ENCODE peak calls at places on chromosome 21, in ten cellular contexts. V, I, L, M, A, H, R, K, Y and C are unnamed samples.

GRCh38 chr21:38342734-38343133 is 85.9 kb downstream of the KCNJ15 start:
- DNase-seq in V (no peak), I (no peak), L (no peak), M (no peak), A (no peak), H (no peak), R (peak), K (no peak), Y (no peak), C (no peak)

GRCh38 chr21:29656504-29657227 is 283.1 kb downstream of the GRIK1 start:
- DNase-seq in V (peak), I (no peak), L (no peak), M (peak), A (no peak), H (peak), R (no peak), K (no peak), Y (no peak), C (no peak)

GRCh38 chr21:15514073-15514946 is 215.5 kb upstream of the USP25 start:
- DNase-seq in V (no peak), I (no peak), L (no peak), M (no peak), A (no peak), H (no peak), R (no peak), K (peak), Y (no peak), C (no peak)

GRCh38 chr21:29726061-29726460 is 213.7 kb downstream of the GRIK1 start:
- DNase-seq in V (no peak), I (no peak), L (no peak), M (no peak), A (no peak), H (no peak), R (no peak), K (no peak), Y (no peak), C (no peak)

GRCh38 chr21:36747114-36747814 is 48.3 kb downstream of the SIM2 start:
- DNase-seq in V (no peak), I (no peak), L (no peak), M (no peak), A (no peak), H (no peak), R (no peak), K (no peak), Y (no peak), C (no peak)

GRCh38 chr21:33237446-33237845 is 7.7 kb downstream of the IFNAR2 start:
- DNase-seq in V (no peak), I (no peak), L (no peak), M (no peak), A (no peak), H (no peak), R (no peak), K (no peak), Y (no peak), C (no peak)

GRCh38 chr21:33552093-33552998 is 9.5 kb downstream of the SON start:
- DNase-seq in V (no peak), I (no peak), L (no peak), M (no peak), A (no peak), H (no peak), R (no peak), K (no peak), Y (no peak), C (no peak)

GRCh38 chr21:29078884-29079765 is 5.7 kb upstream of the CCT8 start:
- DNase-seq in V (no peak), I (no peak), L (no peak), M (no peak), A (no peak), H (no peak), R (no peak), K (no peak), Y (no peak), C (no peak)

GRCh38 chr21:17679002-17679600 is 66.4 kb upstream of the BTG3 start:
- DNase-seq in V (peak), I (peak), L (no peak), M (peak), A (no peak), H (peak), R (no peak), K (peak), Y (no peak), C (no peak)

GRCh38 chr21:29334717-29335428 is 36.2 kb downstream of the BACH1 start:
- DNase-seq in V (peak), I (no peak), L (no peak), M (peak), A (no peak), H (peak), R (no peak), K (no peak), Y (no peak), C (no peak)

GRCh38 chr21:28256420-28256831 is 736.3 kb downstream of the LTN1 start:
- DNase-seq in V (peak), I (no peak), L (no peak), M (peak), A (no peak), H (peak), R (no peak), K (peak), Y (peak), C (no peak)

GRCh38 chr21:33541105-33541711 is 709 bp downstream of the GART start:
- DNase-seq in V (no peak), I (no peak), L (peak), M (no peak), A (no peak), H (peak), R (no peak), K (no peak), Y (no peak), C (no peak)

GRCh38 chr21:39006653-39007417 is 176.4 kb downstream of the PSMG1 start:
- DNase-seq in V (no peak), I (no peak), L (no peak), M (no peak), A (no peak), H (no peak), R (peak), K (no peak), Y (no peak), C (no peak)

GRCh38 chr21:35506352-35506751 is 457.2 kb upstream of the RUNX1 start:
- DNase-seq in V (no peak), I (no peak), L (no peak), M (no peak), A (no peak), H (peak), R (no peak), K (no peak), Y (no peak), C (no peak)

GRCh38 chr21:29164330-29164942 is 34.0 kb downstream of the MAP3K7CL start:
- DNase-seq in V (peak), I (peak), L (no peak), M (peak), A (peak), H (peak), R (no peak), K (peak), Y (no peak), C (no peak)

GRCh38 chr21:15134711-15135110 is 69.9 kb upstream of the NRIP1 start:
- DNase-seq in V (no peak), I (no peak), L (no peak), M (no peak), A (no peak), H (no peak), R (no peak), K (no peak), Y (no peak), C (no peak)

GRCh38 chr21:33403128-33403785 is at the start of gene IFNGR2:
- DNase-seq in V (no peak), I (no peak), L (peak), M (no peak), A (peak), H (no peak), R (no peak), K (peak), Y (peak), C (no peak)

GRCh38 chr21:34336756-34337391 is 26.9 kb upstream of the KCNE2 start:
- DNase-seq in V (peak), I (peak), L (no peak), M (no peak), A (no peak), H (peak), R (no peak), K (no peak), Y (no peak), C (no peak)

GRCh38 chr21:34869541-34869940 is 179.6 kb downstream of the RUNX1 start:
- DNase-seq in V (no peak), I (no peak), L (no peak), M (no peak), A (no peak), H (no peak), R (no peak), K (no peak), Y (no peak), C (no peak)

GRCh38 chr21:38993561-38993960 is 187.8 kb downstream of the ETS2 start:
- DNase-seq in V (peak), I (peak), L (peak), M (peak), A (no peak), H (peak), R (peak), K (peak), Y (peak), C (peak)

GRCh38 chr21:37365657-37366487 is 701 bp upstream of the DYRK1A start:
- DNase-seq in V (peak), I (no peak), L (peak), M (peak), A (peak), H (peak), R (peak), K (peak), Y (peak), C (no peak)

GRCh38 chr21:26846036-26846931 is 1.1 kb upstream of the ADAMTS1 start:
- DNase-seq in V (peak), I (no peak), L (peak), M (peak), A (no peak), H (peak), R (peak), K (peak), Y (peak), C (no peak)
- TF ChIP-seq CTCF in V (peak), I (peak), L (peak), M (peak), A (no peak), H (peak), R (peak), K (peak), Y (no peak), C (no peak)

GRCh38 chr21:44574457-44575306 is 1.2 kb downstream of the KRTAP10-4 start:
- DNase-seq in V (no peak), I (no peak), L (no peak), M (no peak), A (no peak), H (no peak), R (no peak), K (peak), Y (no peak), C (no peak)
- TF ChIP-seq CTCF in V (no peak), I (no peak), L (no peak), M (peak), A (no peak), H (no peak), R (no peak), K (no peak), Y (no peak), C (no peak)

GRCh38 chr21:25639167-25639921 is at the start of gene JAM2:
- DNase-seq in V (no peak), I (no peak), L (peak), M (no peak), A (peak), H (peak), R (peak), K (peak), Y (no peak), C (no peak)
- TF ChIP-seq CTCF in V (peak), I (peak), L (peak), M (peak), A (peak), H (no peak), R (peak), K (peak), Y (no peak), C (no peak)

GRCh38 chr21:46099476-46099875 is 1.6 kb downstream of the COL6A2 start:
- DNase-seq in V (no peak), I (no peak), L (peak), M (no peak), A (no peak), H (no peak), R (peak), K (peak), Y (no peak), C (peak)
- TF ChIP-seq CTCF in V (peak), I (peak), L (no peak), M (no peak), A (no peak), H (peak), R (no peak), K (no peak), Y (no peak), C (no peak)

GRCh38 chr21:41932576-41933258 is 21.1 kb downstream of the C2CD2 start:
- DNase-seq in V (peak), I (no peak), L (peak), M (peak), A (no peak), H (peak), R (no peak), K (peak), Y (no peak), C (no peak)

GRCh38 chr21:41931041-41931451 is 22.8 kb downstream of the C2CD2 start:
- DNase-seq in V (no peak), I (no peak), L (no peak), M (no peak), A (no peak), H (peak), R (no peak), K (peak), Y (no peak), C (no peak)

GRCh38 chr21:41932191-41932575 is 21.6 kb downstream of the C2CD2 start:
- DNase-seq in V (peak), I (no peak), L (peak), M (peak), A (no peak), H (peak), R (no peak), K (peak), Y (no peak), C (no peak)

GRCh38 chr21:41929248-41929647 is 24.6 kb downstream of the C2CD2 start:
- DNase-seq in V (no peak), I (no peak), L (no peak), M (no peak), A (no peak), H (no peak), R (no peak), K (no peak), Y (no peak), C (no peak)

GRCh38 chr21:41933259-41934079 is 20.3 kb downstream of the C2CD2 start:
- DNase-seq in V (no peak), I (no peak), L (no peak), M (peak), A (no peak), H (no peak), R (no peak), K (no peak), Y (no peak), C (no peak)
- TF ChIP-seq CTCF in V (peak), I (peak), L (no peak), M (peak), A (no peak), H (peak), R (peak), K (peak), Y (no peak), C (no peak)

GRCh38 chr21:18722193-18722592 is 318.6 kb upstream of the TMPRSS15 start:
- DNase-seq in V (no peak), I (no peak), L (no peak), M (no peak), A (no peak), H (no peak), R (no peak), K (no peak), Y (no peak), C (no peak)

GRCh38 chr21:18725653-18726052 is 322.1 kb upstream of the TMPRSS15 start:
- DNase-seq in V (no peak), I (no peak), L (no peak), M (no peak), A (no peak), H (no peak), R (no peak), K (no peak), Y (no peak), C (no peak)
- TF ChIP-seq CTCF in V (peak), I (no peak), L (no peak), M (no peak), A (no peak), H (no peak), R (no peak), K (no peak), Y (no peak), C (no peak)

DNA sequence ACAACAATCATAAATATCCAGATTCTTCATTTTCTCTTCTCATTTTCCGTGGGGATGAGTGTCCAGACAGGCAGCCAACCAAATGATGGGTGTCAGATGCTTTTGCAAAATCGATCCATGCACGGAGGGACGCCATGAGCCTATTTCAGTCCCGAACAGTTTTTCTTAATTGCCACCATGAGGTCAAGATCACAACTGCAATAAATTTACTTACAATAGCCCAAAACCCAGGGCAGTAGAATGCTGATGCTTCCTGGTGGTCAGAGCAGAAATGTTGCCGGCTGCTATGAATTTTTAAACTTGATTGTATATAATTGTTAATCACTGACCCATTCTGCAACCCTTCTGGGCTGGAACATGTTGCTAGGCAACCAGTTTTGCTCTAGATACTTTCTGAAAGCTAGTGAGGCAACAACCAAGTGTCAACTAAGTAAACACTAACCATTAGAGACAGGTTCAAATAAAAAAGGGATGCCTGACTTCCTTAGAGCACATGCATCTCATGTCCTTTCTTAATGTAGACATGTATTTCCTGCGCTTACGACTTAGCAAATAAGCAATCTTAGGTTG is 132.6 kb upstream of the TIAM1 start:
- DNase-seq in V (no peak), I (no peak), L (no peak), M (no peak), A (no peak), H (peak), R (no peak), K (no peak), Y (no peak), C (no peak)
- TF ChIP-seq CTCF in V (peak), I (no peak), L (no peak), M (no peak), A (no peak), H (no peak), R (no peak), K (no peak), Y (no peak), C (no peak)